ENCODE peak calls at places on chromosomes 4 and X, in six cellular contexts. A, X, S, F, D and Y are unnamed samples.

GRCh38 chrX:49991718-49992117 is 69.3 kb downstream of the CLCN5 start:
- DNase-seq in X (no peak), D (no peak), F (peak; percentile 10), A (no peak), S (no peak), Y (no peak)

GRCh38 chr4:76585897-76586360 is 150.9 kb downstream of the SHROOM3 start:
- DNase-seq in S (peak; percentile 71), X (no peak), D (no peak), F (no peak), A (peak; percentile 94), Y (no peak)

GRCh38 chr4:94889523-94889922 is 131.8 kb downstream of the BMPR1B start:
- DNase-seq in A (no peak), S (no peak), F (no peak), X (no peak), D (no peak), Y (no peak)

GRCh38 chr4:104022871-104023270 is 303.1 kb upstream of the TACR3 start:
- DNase-seq in A (no peak), D (no peak), S (no peak), F (no peak), X (no peak), Y (no peak)

GRCh38 chr4:67918428-67918827 is 34.6 kb upstream of the TMPRSS11D start:
- DNase-seq in D (no peak), A (no peak), X (no peak), S (no peak), F (no peak), Y (no peak)

GRCh38 chr4:179447308-179447707 is 2005.1 kb upstream of the AGA start:
- DNase-seq in X (no peak), D (no peak), F (no peak), S (no peak), A (no peak), Y (no peak)

GRCh38 chr4:152983774-152984411 is 47.8 kb downstream of the FHDC1 start:
- DNase-seq in S (no peak), D (no peak), X (no peak), A (no peak), F (no peak), Y (peak; percentile 72)

GRCh38 chrX:40434443-40434842 is 146.3 kb upstream of the ATP6AP2 start:
- DNase-seq in A (no peak), F (no peak), X (no peak), S (no peak), D (no peak), Y (no peak)

GRCh38 chr4:122758033-122758432 is 25.5 kb downstream of the BBS12 start:
- DNase-seq in F (no peak), A (no peak), X (no peak), D (no peak), S (no peak), Y (no peak)

GRCh38 chr4:187286536-187286935 is 562.9 kb upstream of the FAT1 start:
- DNase-seq in S (no peak), X (no peak), D (no peak), A (no peak), F (no peak), Y (no peak)

GRCh38 chrX:105543271-105543670 is 279.1 kb upstream of the NRK start:
- DNase-seq in X (no peak), D (no peak), A (no peak), F (no peak), S (no peak), Y (no peak)

GRCh38 chrX:68832101-68832416 is 3.2 kb downstream of the EFNB1 start:
- DNase-seq in S (no peak), F (no peak), X (no peak), A (peak; percentile 72), D (no peak), Y (peak; percentile 41)

GRCh38 chr4:178577933-178578332 is 1135.7 kb upstream of the AGA start:
- DNase-seq in X (no peak), F (no peak), S (no peak), A (no peak), D (no peak), Y (no peak)

GRCh38 chr4:182828678-182829025 is 88.5 kb downstream of the DCTD start:
- DNase-seq in F (no peak), D (no peak), X (no peak), A (no peak), S (no peak), Y (no peak)
- H3K4me3 ChIP-seq in F (no peak overlapping the region), D (no peak overlapping the region), X (no peak overlapping the region), A (no peak overlapping the region), S (no peak overlapping the region), Y (no peak overlapping the region)

DNA sequence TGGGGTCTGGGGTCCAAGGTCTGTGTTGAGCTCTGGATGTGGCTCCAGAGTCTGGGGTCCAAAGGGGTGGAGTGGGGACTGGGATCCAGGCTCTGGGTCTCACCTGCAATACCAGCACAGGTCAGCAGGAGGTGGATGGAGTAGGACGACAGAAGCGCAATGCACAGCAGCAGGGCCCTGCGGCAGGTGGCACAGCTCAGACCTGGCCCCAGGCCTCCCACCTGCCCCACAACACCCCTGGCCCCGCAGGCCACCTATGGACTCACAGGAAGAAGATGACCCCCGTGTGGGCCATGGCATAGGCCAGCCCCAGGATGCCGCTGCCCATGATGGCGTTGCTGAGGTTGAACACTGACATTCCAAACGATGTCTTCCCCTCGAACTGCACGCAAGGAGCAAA is 3.4 kb downstream of the SLC38A5 start:
- DNase-seq in A (no peak), X (no peak), D (no peak), F (no peak), S (no peak), Y (no peak)
- TF ChIP-seq CTCF in A (peak; percentile 13), X (no peak), D (no peak), F (peak; percentile 25), S (no peak), Y (peak; percentile 23)

DNA sequence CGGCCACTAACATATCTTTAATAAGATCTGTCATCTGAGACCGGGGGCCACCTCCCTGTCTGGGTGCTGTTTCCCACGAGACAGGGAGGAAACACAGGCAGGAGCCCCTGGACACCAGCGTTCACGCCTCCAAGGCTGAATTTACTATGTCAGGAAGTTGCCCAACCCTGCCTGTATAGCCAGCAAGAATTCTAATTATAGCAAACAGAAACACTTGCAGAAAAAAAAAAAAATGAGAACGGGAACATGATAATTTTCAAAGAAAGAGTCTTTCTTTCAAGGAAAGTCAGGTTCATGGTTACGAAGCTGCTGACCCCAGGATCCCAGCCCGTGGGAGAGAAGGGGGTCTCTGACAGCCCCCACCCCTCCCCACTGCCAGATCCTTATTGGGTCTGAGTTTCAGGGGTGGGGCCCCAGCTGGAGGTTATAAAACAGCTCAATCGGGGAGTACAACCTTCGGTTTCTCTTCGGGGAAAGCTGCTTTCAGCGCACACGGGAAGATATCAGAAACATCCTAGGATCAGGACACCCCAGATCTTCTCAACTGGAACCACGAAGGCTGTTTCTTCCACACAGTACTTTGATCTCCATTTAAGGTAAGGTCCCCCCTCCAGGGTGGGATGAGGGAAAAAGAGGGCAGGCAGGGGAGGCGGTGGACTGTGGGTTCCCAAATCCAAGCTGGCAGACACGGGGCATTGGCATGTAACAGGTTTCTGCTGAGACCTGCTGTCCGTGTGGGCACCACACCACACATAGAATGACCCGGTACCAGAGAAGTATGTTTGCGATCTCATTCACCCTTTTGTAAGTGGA is at the start of gene IL3RA:
- DNase-seq in A (no peak), S (no peak), D (no peak), F (no peak), X (no peak), Y (no peak)
- H3K4me3 ChIP-seq in A (peak within 1 kb of the TSS; percentile 54), S (peak within 1 kb of the TSS; percentile 18), D (peak within 1 kb of the TSS; percentile 23), F (peak within 1 kb of the TSS; percentile 26), X (peak within 1 kb of the TSS; percentile 46), Y (peak within 1 kb of the TSS; percentile 33)

DNA sequence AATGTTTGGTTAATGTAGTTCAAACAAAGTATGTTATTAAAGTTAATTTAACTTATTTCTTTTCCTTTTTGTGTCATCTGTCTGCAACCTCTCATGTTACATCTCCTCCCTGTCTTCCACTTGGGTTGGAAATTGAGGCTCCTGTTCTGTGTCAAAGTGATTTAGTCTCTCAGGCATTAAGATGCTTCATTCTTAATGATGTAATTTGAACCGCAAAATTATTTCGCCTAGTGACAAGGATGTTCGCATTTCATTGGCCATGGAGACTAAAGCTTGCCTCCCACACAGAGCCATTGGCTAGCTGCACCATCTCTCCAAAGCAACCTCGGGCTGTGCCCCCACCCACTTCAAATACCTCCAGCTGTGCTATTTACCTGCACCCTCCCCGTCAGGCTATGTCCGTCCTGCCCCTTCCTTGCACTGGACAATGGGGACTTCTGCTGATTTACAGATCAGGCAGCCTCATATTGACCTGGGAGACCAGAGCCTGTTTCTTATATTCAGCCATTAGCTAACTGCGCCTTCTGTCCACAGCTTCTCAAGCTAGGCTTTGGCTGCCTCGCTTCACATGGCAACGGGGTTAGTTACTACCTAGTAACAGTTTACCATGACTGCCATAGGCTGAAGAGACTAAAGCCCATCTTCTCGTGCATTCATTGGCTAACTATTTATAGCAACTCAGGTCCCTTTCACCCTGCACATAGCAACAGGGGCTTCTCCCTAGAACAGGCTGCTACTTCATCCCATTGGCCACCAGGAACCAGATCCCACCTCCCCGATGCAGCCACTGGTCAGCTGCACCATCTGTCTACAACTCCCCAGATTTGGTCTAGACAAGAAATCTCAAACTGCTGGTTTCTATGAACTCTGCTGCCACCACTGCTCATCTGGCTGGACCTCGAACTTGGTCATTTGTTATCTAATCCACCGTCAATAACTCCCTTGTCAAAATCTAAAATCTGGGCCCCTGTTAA is 8.6 kb upstream of the ZNF157 start:
- DNase-seq in F (peak; percentile 80), X (no peak), S (peak; percentile 78), D (peak; percentile 88), A (peak; percentile 74), Y (peak; percentile 79)
- TF ChIP-seq CTCF in F (no peak), X (no peak), S (no peak), D (no peak), A (peak; percentile 6), Y (peak; percentile 10)

DNA sequence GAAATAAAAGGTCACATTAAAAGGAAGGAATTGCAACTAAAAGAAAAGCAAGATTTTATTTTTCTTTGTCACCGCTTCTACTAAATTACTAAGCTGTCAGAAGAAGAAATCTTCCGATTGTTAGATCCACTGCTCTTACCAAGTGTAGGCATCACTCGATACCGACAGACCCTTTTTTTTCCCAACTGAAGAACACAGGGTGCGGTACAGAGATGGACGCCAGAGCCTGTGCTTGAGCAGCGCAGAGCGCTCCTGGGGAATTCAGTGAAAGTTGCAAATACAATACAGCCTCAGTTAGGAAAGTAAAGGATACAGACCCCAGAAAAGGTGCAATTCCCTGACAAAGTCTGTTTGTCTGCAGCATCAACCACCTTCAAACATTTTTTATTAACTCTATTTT is 94.9 kb upstream of the WDR17 start:
- DNase-seq in X (no peak), A (no peak), S (no peak), D (no peak), F (no peak), Y (no peak)
- H3K4me3 ChIP-seq in X (no peak overlapping the region), A (no peak overlapping the region), S (no peak overlapping the region), D (no peak overlapping the region), F (no peak overlapping the region), Y (no peak overlapping the region)

GRCh38 chrX:46683023-46683422 is 75.9 kb downstream of the SLC9A7 start:
- DNase-seq in S (no peak), F (no peak), X (no peak), A (no peak), D (no peak), Y (no peak)
- TF ChIP-seq CTCF in S (no peak), F (no peak), X (no peak), A (no peak), D (no peak), Y (no peak)